ENCODE peak calls at places on chromosomes 11 and 22, in six cellular contexts. P is A549; X is aorta; Q is CD8-positive, alpha-beta memory T cell; B is upper lobe of right lung; M is body of pancreas. N is an unnamed sample.

GRCh38 chr11:27720277-27720830 is 20.1 kb upstream of the BDNF start:
- DNase-seq in P (peak), X (no peak), Q (no peak), B (no peak), M (peak), N (no peak)

GRCh38 chr11:94767292-94767690 is 865 bp upstream of the AMOTL1 start:
- DNase-seq in P (no peak), X (no peak), Q (no peak), B (no peak), M (no peak), N (no peak)

GRCh38 chr11:91926967-91927366 is 297.7 kb upstream of the FAT3 start:
- DNase-seq in P (no peak), X (peak), Q (no peak), B (no peak), M (peak), N (no peak)

GRCh38 chr11:72932132-72932570 is 117.9 kb downstream of the ATG16L2 start:
- DNase-seq in P (no peak), X (no peak), Q (no peak), B (no peak), M (no peak), N (no peak)

GRCh38 chr11:134537296-134537695 is 125.3 kb upstream of the B3GAT1 start:
- DNase-seq in P (no peak), X (no peak), Q (no peak), B (peak), M (no peak), N (no peak)

GRCh38 chr22:27110985-27111451 is 453.6 kb downstream of the MIAT start:
- DNase-seq in P (peak), X (no peak), Q (no peak), B (no peak), M (no peak), N (no peak)

GRCh38 chr11:45145421-45146071 is 893 bp upstream of the PRDM11 start:
- DNase-seq in P (no peak), X (peak), Q (no peak), B (peak), M (peak), N (no peak)

GRCh38 chr11:31487848-31488247 is 21.6 kb downstream of the IMMP1L start:
- DNase-seq in P (no peak), X (no peak), Q (no peak), B (no peak), M (peak), N (no peak)

GRCh38 chr11:84384637-84385227 is 1098.6 kb upstream of the CCDC90B start:
- DNase-seq in P (peak), X (no peak), Q (no peak), B (no peak), M (peak), N (peak)

GRCh38 chr22:21917206-21917958 is 35.3 kb downstream of the PPM1F start:
- DNase-seq in P (no peak), X (no peak), Q (peak), B (no peak), M (peak), N (no peak)

GRCh38 chr11:1138053-1138452 is 19.7 kb upstream of the MUC5AC start:
- DNase-seq in P (no peak), X (no peak), Q (no peak), B (no peak), M (no peak), N (no peak)

GRCh38 chr11:798093-798713 is at the start of gene SLC25A22:
- DNase-seq in P (peak), X (peak), Q (peak), B (peak), M (peak), N (no peak)

DNA sequence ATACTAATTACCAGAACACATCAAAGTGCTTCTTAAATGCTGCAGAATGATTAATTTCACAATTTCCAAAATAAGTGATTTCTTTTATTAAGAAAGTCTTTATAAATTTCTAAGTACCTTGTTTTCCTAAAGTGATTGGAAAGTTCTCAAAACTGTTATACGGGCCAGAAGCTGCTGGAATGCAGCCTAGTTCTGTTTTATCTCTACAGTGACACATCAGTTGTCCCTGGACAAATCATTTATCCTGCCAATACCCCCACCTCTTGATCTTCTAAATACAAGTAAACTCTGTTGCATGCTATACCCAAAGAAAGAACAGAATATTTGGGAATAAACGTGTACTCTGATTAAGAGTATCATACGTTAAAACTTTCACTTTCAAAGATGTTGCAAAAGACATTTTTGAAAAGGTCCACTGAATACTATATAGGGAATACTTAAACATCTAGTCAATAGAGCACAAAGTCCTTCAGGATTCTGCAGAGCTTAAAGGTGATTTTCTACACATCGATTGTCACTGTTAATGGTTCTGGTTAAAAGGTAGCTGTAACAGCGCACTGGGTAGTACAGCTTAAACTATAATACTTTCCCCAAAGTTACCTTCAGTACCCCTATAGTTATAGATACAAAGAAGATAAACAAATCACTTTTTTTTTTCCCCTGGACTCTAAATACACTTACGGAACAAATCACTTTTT is 92.1 kb upstream of the APOA1 start:
- DNase-seq in P (no peak), X (no peak), Q (no peak), B (no peak), M (no peak), N (no peak)
- H3K27ac ChIP-seq in P (no peak), X (no peak), Q (peak), B (no peak), M (no peak), N (peak)

DNA sequence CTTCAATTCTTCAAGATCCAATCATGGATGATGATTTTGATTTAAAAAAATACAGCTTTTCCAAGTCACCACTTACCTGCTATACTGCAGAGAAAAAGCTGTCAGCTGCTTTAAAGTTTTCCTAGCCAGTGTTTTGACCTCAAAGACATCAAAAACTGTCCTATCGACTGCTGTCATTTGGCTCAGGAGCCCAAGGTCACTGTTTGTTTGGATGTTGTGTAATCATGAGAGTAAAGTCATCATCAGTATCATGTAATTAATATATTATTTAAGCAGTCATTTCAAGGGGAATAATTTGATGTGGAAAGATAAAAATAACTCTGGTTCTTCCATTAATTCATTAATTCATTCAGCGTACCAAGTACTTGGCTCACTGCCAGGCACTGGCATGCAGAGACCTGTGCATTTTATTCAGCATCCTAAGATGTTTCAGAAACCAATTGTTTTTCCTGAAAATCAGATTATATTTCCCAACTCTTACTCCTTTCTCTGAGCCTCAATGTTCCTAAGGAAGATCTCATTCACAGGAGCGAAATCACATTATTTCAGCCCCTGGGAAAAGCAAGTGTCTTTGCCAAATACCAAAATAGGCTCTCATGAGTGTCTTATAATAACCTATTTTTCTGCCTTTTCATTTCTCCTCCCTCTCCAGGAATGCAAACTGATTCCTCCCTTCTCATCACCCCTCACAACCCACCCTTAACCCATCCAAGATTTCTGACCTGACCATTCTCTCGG is 59.9 kb downstream of the SLC1A2 start:
- DNase-seq in P (no peak), X (no peak), Q (no peak), B (no peak), M (peak), N (no peak)
- H3K27ac ChIP-seq in P (peak), X (no peak), Q (no peak), B (no peak), M (no peak), N (peak)

DNA sequence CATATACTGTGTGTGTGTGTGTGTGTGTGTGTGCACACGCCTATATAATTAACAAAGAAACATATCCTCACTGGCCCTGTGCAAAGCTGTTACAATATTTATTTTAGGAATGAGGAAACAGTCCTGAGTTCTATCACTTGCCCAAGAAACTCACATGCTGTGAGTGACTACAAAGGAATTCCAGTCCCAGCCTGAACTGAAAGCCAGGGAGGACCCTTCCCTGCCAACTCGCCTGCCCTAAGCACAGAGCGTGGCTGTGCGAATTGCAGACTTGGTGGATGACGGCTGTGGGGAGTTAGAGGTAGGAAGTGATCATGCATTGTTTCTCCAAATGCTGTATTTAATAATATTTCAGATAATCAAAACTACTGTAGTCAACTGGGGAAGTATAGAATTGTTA is 26.4 kb upstream of the CD5 start:
- DNase-seq in P (no peak), X (no peak), Q (no peak), B (no peak), M (peak), N (no peak)
- H3K27ac ChIP-seq in P (no peak), X (no peak), Q (no peak), B (no peak), M (no peak), N (no peak)

GRCh38 chr22:49582171-49582570 is 245.5 kb downstream of the BRD1 start:
- DNase-seq in P (no peak), X (no peak), Q (no peak), B (no peak), M (no peak), N (no peak)
- H3K27ac ChIP-seq in P (no peak), X (no peak), Q (no peak), B (no peak), M (no peak), N (no peak)

DNA sequence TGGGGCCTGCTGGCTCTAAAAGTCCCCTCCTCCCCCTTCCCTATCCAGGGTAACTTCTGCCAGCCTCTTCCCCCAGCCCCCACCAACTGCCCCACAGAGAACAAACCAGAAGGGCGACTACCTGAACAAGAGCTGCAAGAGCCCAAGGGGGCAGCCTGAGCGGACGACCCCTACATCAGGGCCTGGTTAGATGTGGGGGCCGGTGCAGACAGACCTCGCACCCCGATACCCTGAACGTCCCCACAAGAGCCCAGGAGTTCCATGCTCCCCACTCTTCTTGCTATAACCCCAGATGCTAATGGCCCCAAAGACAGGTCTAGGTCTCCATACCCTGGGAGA is 20.7 kb downstream of the SUN2 start:
- DNase-seq in P (no peak), X (no peak), Q (peak), B (no peak), M (no peak), N (no peak)
- H3K27ac ChIP-seq in P (no peak), X (no peak), Q (no peak), B (no peak), M (peak), N (no peak)

GRCh38 chr11:43737194-43737575 is 56.6 kb downstream of the HSD17B12 start:
- DNase-seq in P (no peak), X (no peak), Q (no peak), B (no peak), M (no peak), N (no peak)

GRCh38 chr11:43735931-43736330 is 55.4 kb downstream of the HSD17B12 start:
- DNase-seq in P (no peak), X (no peak), Q (no peak), B (no peak), M (no peak), N (no peak)

GRCh38 chr11:43735115-43735514 is 54.6 kb downstream of the HSD17B12 start:
- DNase-seq in P (no peak), X (no peak), Q (no peak), B (no peak), M (no peak), N (no peak)

GRCh38 chr11:43738600-43739409 is 58.3 kb downstream of the HSD17B12 start:
- DNase-seq in P (no peak), X (no peak), Q (no peak), B (no peak), M (peak), N (no peak)

GRCh38 chr11:43736502-43737193 is 56.1 kb downstream of the HSD17B12 start:
- DNase-seq in P (no peak), X (no peak), Q (no peak), B (no peak), M (no peak), N (no peak)
- H3K27ac ChIP-seq in P (no peak), X (peak), Q (no peak), B (no peak), M (no peak), N (peak)

GRCh38 chr11:104525416-104525815 is 361.5 kb upstream of the PDGFD start:
- DNase-seq in P (no peak), X (no peak), Q (no peak), B (no peak), M (no peak), N (no peak)

GRCh38 chr11:104524276-104524675 is 360.3 kb upstream of the PDGFD start:
- DNase-seq in P (no peak), X (no peak), Q (no peak), B (no peak), M (no peak), N (no peak)

GRCh38 chr11:104529213-104529612 is 365.3 kb upstream of the PDGFD start:
- DNase-seq in P (no peak), X (no peak), Q (no peak), B (no peak), M (no peak), N (no peak)

GRCh38 chr11:104523611-104524010 is 359.7 kb upstream of the PDGFD start:
- DNase-seq in P (no peak), X (no peak), Q (no peak), B (no peak), M (no peak), N (no peak)

GRCh38 chr11:104526006-104526405 is 362.1 kb upstream of the PDGFD start:
- DNase-seq in P (no peak), X (no peak), Q (no peak), B (no peak), M (no peak), N (no peak)
- H3K27ac ChIP-seq in P (no peak), X (no peak), Q (no peak), B (no peak), M (no peak), N (no peak)